ENCODE peak calls at places on chromosomes 3 and 15, in four cellular contexts. E is suprapubic skin, C is GM12864, F is breast epithelium. O is an unnamed sample.

GRCh38 chr3:157279237-157279636 is 119.3 kb upstream of the CCNL1 start:
- DNase-seq in E (no peak), C (no peak), F (no peak), O (no peak)

GRCh38 chr3:146646251-146646650 is 41.1 kb upstream of the PLSCR5 start:
- DNase-seq in E (no peak), C (no peak), F (no peak), O (no peak)

GRCh38 chr3:159800434-159801121 is 188.1 kb upstream of the IL12A start:
- DNase-seq in E (no peak), C (no peak), F (no peak), O (no peak)

GRCh38 chr15:25368855-25369254 is 70.0 kb downstream of the UBE3A start:
- DNase-seq in E (no peak), C (no peak), F (no peak), O (no peak)

GRCh38 chr3:101131767-101132166 is 138.5 kb upstream of the ABI3BP start:
- DNase-seq in E (no peak), C (no peak), F (no peak), O (peak; percentile 2)

GRCh38 chr3:77149382-77149781 is 109.5 kb downstream of the ROBO2 start:
- DNase-seq in E (no peak), C (no peak), F (no peak), O (no peak)

GRCh38 chr15:67406257-67406861 is 114.6 kb upstream of the C15orf61 start:
- DNase-seq in E (no peak), C (no peak), F (no peak), O (no peak)

GRCh38 chr15:53226559-53226958 is 436.4 kb upstream of the ONECUT1 start:
- DNase-seq in E (no peak), C (no peak), F (no peak), O (no peak)

GRCh38 chr3:106438916-106439315 is 570.1 kb upstream of the CBLB start:
- DNase-seq in E (no peak), C (no peak), F (no peak), O (no peak)

GRCh38 chr3:110026421-110026820 is 689.1 kb upstream of the DPPA4 start:
- DNase-seq in E (no peak), C (no peak), F (no peak), O (no peak)

GRCh38 chr15:58779554-58779953 is 8.5 kb downstream of the MINDY2 start:
- DNase-seq in E (no peak), C (no peak), F (no peak), O (no peak)

GRCh38 chr15:49255966-49256759 is 86.1 kb downstream of the GALK2 start:
- DNase-seq in E (no peak), C (no peak), F (no peak), O (no peak)

GRCh38 chr3:45980819-45981218 is 14.8 kb downstream of the FYCO1 start:
- DNase-seq in E (no peak), C (no peak), F (no peak), O (no peak)

GRCh38 chr3:119289371-119289770 is 4.8 kb upstream of the ARHGAP31 start:
- DNase-seq in E (no peak), C (no peak), F (no peak), O (no peak)

GRCh38 chr3:29067014-29067413 is 213.9 kb upstream of the RBMS3 start:
- DNase-seq in E (no peak), C (no peak), F (no peak), O (no peak)

GRCh38 chr3:125482406-125482805 is 37.6 kb downstream of the SNX4 start:
- DNase-seq in E (no peak), C (no peak), F (no peak), O (no peak)

GRCh38 chr3:3086239-3086638 is 23.9 kb downstream of the IL5RA start:
- DNase-seq in E (no peak), C (no peak), F (no peak), O (no peak)

GRCh38 chr3:178901204-178901603 is 170.4 kb downstream of the ZMAT3 start:
- DNase-seq in E (no peak), C (no peak), F (no peak), O (no peak)

GRCh38 chr3:13844286-13844685 is 35.6 kb downstream of the WNT7A start:
- DNase-seq in E (no peak), C (no peak), F (no peak), O (no peak)

GRCh38 chr3:134624537-134625287 is 26.1 kb downstream of the KY start:
- DNase-seq in E (no peak), C (no peak), F (no peak), O (no peak)

GRCh38 chr3:191331443-191331842 is 1.1 kb upstream of the UTS2B start:
- DNase-seq in E (no peak), C (no peak), F (no peak), O (no peak)

GRCh38 chr3:11157406-11157805 is 3.1 kb downstream of the HRH1 start:
- DNase-seq in E (no peak), C (no peak), F (no peak), O (no peak)

GRCh38 chr3:11156026-11156410 is 1.7 kb downstream of the HRH1 start:
- DNase-seq in E (no peak), C (no peak), F (no peak), O (no peak)

GRCh38 chr3:11154953-11155325 is 646 bp downstream of the HRH1 start:
- DNase-seq in E (no peak), C (no peak), F (no peak), O (no peak)

GRCh38 chr3:11154036-11154952 is at the start of gene HRH1:
- DNase-seq in E (no peak), C (no peak), F (no peak), O (no peak)

DNA sequence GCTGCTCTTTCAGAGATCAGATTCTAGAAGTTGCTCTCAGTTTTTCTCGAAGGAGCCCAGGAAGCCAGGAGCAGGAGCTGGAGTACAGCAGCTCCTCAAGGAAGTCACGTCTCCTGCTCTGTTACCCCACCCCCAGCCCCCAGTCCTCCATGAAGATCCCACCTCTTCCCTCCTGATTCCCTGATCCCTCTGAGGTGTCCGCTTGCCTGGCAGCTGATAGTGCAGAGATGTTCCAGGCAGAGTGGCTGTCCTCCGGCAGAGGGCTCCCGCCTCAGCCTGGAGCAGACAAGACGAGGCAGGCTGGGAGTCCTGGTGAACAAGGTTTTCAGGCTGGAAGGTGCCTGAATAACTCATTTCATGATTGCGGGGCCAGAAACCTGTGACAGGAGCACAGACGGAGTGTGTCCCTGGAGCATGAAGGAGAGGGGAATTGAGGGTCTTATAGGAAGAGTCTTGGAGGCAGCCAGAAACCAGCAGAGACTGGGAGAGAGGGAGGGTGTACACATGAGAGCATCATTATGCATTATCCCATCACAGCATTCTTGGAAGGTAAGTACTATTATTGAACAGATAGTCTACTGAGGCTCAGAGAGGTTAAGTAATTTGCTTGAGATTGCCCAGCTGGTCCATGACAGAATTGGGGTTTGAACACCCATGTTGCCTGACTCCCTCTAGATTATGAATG is 1.2 kb downstream of the HRH1 start:
- DNase-seq in E (peak; percentile 83), C (no peak), F (peak; percentile 37), O (peak; percentile 30)
- H3K4me3 ChIP-seq in E (peak overlapping the region; percentile 64), C (no peak overlapping the region), F (peak overlapping the region; percentile 77), O (no peak overlapping the region)

GRCh38 chr3:37984051-37984450 is 6.5 kb upstream of the VILL start:
- DNase-seq in E (no peak), C (no peak), F (no peak), O (no peak)

GRCh38 chr3:37984596-37984995 is 6.0 kb upstream of the VILL start:
- DNase-seq in E (no peak), C (no peak), F (no peak), O (no peak)

GRCh38 chr3:37986479-37987314 is 3.9 kb upstream of the VILL start:
- DNase-seq in E (peak; percentile 76), C (no peak), F (no peak), O (no peak)

GRCh38 chr3:37987315-37987697 is 3.3 kb upstream of the VILL start:
- DNase-seq in E (peak; percentile 70), C (no peak), F (no peak), O (no peak)

GRCh38 chr3:37985637-37986320 is 4.8 kb upstream of the VILL start:
- DNase-seq in E (peak; percentile 72), C (no peak), F (peak; percentile 57), O (no peak)
- TF ChIP-seq CTCF in E (no peak), C (no peak), F (no peak), O (no peak)

GRCh38 chr3:52246264-52246620 is 683 bp downstream of the PPM1M start:
- DNase-seq in E (no peak), C (no peak), F (no peak), O (no peak)
- H3K4me3 ChIP-seq in E (peak overlapping the region; percentile 62), C (peak overlapping the region; percentile 65), F (peak overlapping the region; percentile 90), O (peak overlapping the region; percentile 86)

GRCh38 chr3:4949004-4949403 is 30.2 kb upstream of the BHLHE40 start:
- DNase-seq in E (no peak), C (no peak), F (no peak), O (no peak)

GRCh38 chr3:4948395-4948794 is 30.8 kb upstream of the BHLHE40 start:
- DNase-seq in E (no peak), C (no peak), F (no peak), O (no peak)

GRCh38 chr3:4950351-4950784 is 28.9 kb upstream of the BHLHE40 start:
- DNase-seq in E (no peak), C (no peak), F (no peak), O (no peak)

GRCh38 chr3:4950948-4951347 is 28.3 kb upstream of the BHLHE40 start:
- DNase-seq in E (no peak), C (no peak), F (no peak), O (no peak)

GRCh38 chr3:4949659-4950058 is 29.6 kb upstream of the BHLHE40 start:
- DNase-seq in E (no peak), C (no peak), F (no peak), O (no peak)
- TF ChIP-seq CTCF in E (no peak), C (no peak), F (no peak), O (no peak)

GRCh38 chr3:36297195-36297594 is 83.1 kb upstream of the STAC start:
- DNase-seq in E (no peak), C (no peak), F (no peak), O (no peak)
- H3K4me3 ChIP-seq in E (no peak overlapping the region), C (no peak overlapping the region), F (no peak overlapping the region), O (no peak overlapping the region)

DNA sequence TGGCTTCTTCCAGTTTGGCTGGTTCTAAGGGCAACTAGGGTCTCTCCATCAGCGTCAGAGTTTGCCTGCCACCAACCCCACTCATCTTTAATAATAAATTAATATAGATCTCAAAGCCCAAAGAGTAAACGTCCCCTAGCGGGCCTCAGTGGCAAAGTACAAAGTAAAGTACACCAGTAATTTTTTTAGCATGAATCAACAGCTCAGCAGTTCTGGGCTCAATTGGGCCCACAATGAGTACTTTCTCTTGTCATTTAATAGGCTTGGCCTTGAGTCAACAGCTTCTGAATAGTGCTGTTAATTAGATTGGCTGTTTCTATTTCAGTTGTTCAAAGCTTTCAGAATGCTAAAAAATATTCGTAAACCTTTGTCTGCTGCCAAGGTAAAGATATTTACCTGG is 89.0 kb upstream of the PFN2 start:
- DNase-seq in E (no peak), C (no peak), F (no peak), O (no peak)
- TF ChIP-seq CTCF in E (no peak), C (no peak), F (no peak), O (no peak)

GRCh38 chr15:69119016-69119415 is 41.4 kb upstream of the GLCE start:
- DNase-seq in E (no peak), C (no peak), F (no peak), O (no peak)
- H3K4me3 ChIP-seq in E (no peak overlapping the region), C (no peak overlapping the region), F (no peak overlapping the region), O (no peak overlapping the region)

O was measured in GM12865.